ENCODE peak calls at places on chromosome 12, in nine cellular contexts. O is stimulated activated CD4-positive, alpha-beta T cell treated with anti-CD3 and anti-CD28 coated beads, Interleukin-4, amount 100 ng/mL, for 4 hours; S is activated CD8-positive, alpha-beta memory T cell treated with anti-CD3 and anti-CD28 coated beads for 24 hours; X is fibroblast of pulmonary artery; U is activated naive CD4-positive, alpha-beta T cell; I is effector CD4-positive, alpha-beta T cell; W is Peyer's patch; C is M059J; F is CD8-positive, alpha-beta memory T cell. M is an unnamed sample.

GRCh38 chr12:109331546-109331945 is 16.2 kb upstream of the MYO1H start:
- DNase-seq in O (no peak), W (no peak), C (no peak), F (no peak), S (no peak), I (no peak), U (no peak), X (peak), M (no peak)

GRCh38 chr12:19223018-19223417 is 93.5 kb downstream of the PLEKHA5 start:
- DNase-seq in F (no peak), S (no peak), I (no peak), U (no peak), X (peak), O (no peak), W (no peak), C (peak), M (peak)

GRCh38 chr12:54227376-54227775 is 38.6 kb upstream of the SMUG1 start:
- DNase-seq in U (no peak), X (no peak), S (no peak), C (no peak), I (no peak), F (no peak), O (no peak), W (no peak), M (no peak)

GRCh38 chr12:3335078-3335487 is 155.9 kb upstream of the PRMT8 start:
- DNase-seq in I (no peak), O (no peak), F (no peak), W (no peak), X (no peak), S (no peak), C (no peak), U (no peak), M (no peak)

GRCh38 chr12:6450091-6450868 is 1.6 kb upstream of the TAPBPL start:
- DNase-seq in I (no peak), U (no peak), S (peak), X (no peak), F (no peak), C (no peak), O (no peak), W (peak), M (no peak)

GRCh38 chr12:81530352-81530751 is 228.8 kb downstream of the PPFIA2 start:
- DNase-seq in X (peak), W (no peak), U (no peak), O (no peak), S (no peak), F (no peak), C (no peak), I (no peak), M (no peak)

GRCh38 chr12:125406131-125406530 is 340.9 kb downstream of the AACS start:
- DNase-seq in I (no peak), S (no peak), X (no peak), C (no peak), O (no peak), U (no peak), W (no peak), F (no peak), M (no peak)

GRCh38 chr12:131855521-131856142 is 27.4 kb downstream of the MMP17 start:
- DNase-seq in U (no peak), C (no peak), I (no peak), X (no peak), F (no peak), S (no peak), W (no peak), O (no peak), M (no peak)

GRCh38 chr12:123058471-123058870 is 78.0 kb downstream of the ARL6IP4 start:
- DNase-seq in S (no peak), W (no peak), U (no peak), I (no peak), X (no peak), F (no peak), C (no peak), O (no peak), M (no peak)

M was measured in ELR.